ENCODE peak calls at places on chromosomes 3 and 15, in seven cellular contexts. Q is GM12865, X is spleen, Y is ovary, V is ELF-1, N is breast epithelium, O is left colon. G is an unnamed sample.

GRCh38 chr3:123655400-123655799 is 70.5 kb upstream of the HACD2 start:
- DNase-seq in Q (no peak), X (no peak), Y (no peak), V (no peak), N (no peak), O (no peak), G (no peak)

GRCh38 chr3:192408007-192408655 is 319.2 kb downstream of the FGF12 start:
- DNase-seq in Q (no peak), X (peak; percentile 75), Y (no peak), V (peak; percentile 67), N (no peak), O (no peak), G (peak; percentile 40)

GRCh38 chr15:32750981-32751380 is 33.2 kb downstream of the GREM1 start:
- DNase-seq in Q (no peak), X (no peak), Y (no peak), V (no peak), N (no peak), O (no peak), G (no peak)

GRCh38 chr15:51380999-51381806 is 39.7 kb downstream of the GLDN start:
- DNase-seq in Q (peak; percentile 83), X (no peak), Y (no peak), V (peak; percentile 76), N (peak; percentile 21), O (peak; percentile 43), G (peak; percentile 47)

GRCh38 chr3:99128205-99128604 is 226.7 kb upstream of the DCBLD2 start:
- DNase-seq in Q (no peak), X (no peak), Y (no peak), V (no peak), N (no peak), O (no peak), G (no peak)

GRCh38 chr15:58115692-58116091 is 22.5 kb upstream of the AQP9 start:
- DNase-seq in Q (no peak), X (no peak), Y (no peak), V (peak; percentile 3), N (no peak), O (no peak), G (no peak)

GRCh38 chr15:67164811-67165652 is 89.4 kb downstream of the AAGAB start:
- DNase-seq in Q (no peak), X (no peak), Y (peak; percentile 70), V (peak; percentile 84), N (no peak), O (no peak), G (peak; percentile 67)

GRCh38 chr15:41798607-41799487 is 24.6 kb downstream of the MAPKBP1 start:
- DNase-seq in Q (peak; percentile 31), X (no peak), Y (no peak), V (no peak), N (no peak), O (no peak), G (no peak)

GRCh38 chr15:92113832-92114231 is 260.3 kb downstream of the SLCO3A1 start:
- DNase-seq in Q (no peak), X (no peak), Y (no peak), V (peak; percentile 44), N (no peak), O (no peak), G (no peak)

GRCh38 chr3:101050061-101050460 is 56.8 kb upstream of the ABI3BP start:
- DNase-seq in Q (no peak), X (no peak), Y (no peak), V (no peak), N (no peak), O (no peak), G (no peak)

G was measured in Right ventricle myocardium superior.